ENCODE peak calls at places on chromosomes 11 and 22, in nine cellular contexts. S is GM12865, Z is choroid plexus epithelial cell, U is cardiac muscle cell, A is IMR-90, B is fibroblast of lung, F is WTC11, E is fibroblast of the aortic adventitia, J is HFFc6. D is an unnamed sample.

GRCh38 chr11:17221968-17222367 is 14.2 kb upstream of the PIK3C2A start:
- DNase-seq in A (peak; percentile 66), J (peak; percentile 71), E (peak; percentile 65), U (no peak), Z (peak; percentile 84), B (no peak), S (no peak), F (no peak), D (no peak)

GRCh38 chr22:30866216-30866615 is 102.4 kb downstream of the MORC2 start:
- DNase-seq in J (no peak), F (no peak), S (no peak), U (no peak), E (no peak), Z (no peak), A (no peak), B (no peak), D (peak; percentile 9)

GRCh38 chr11:121524233-121524631 is 71.5 kb upstream of the SORL1-AS1 start:
- DNase-seq in U (peak; percentile 11), E (no peak), F (no peak), Z (no peak), S (no peak), A (no peak), J (no peak), B (no peak), D (no peak)

GRCh38 chr11:113562981-113563461 is 87.8 kb upstream of the DRD2 start:
- DNase-seq in A (no peak), U (no peak), E (no peak), Z (no peak), F (no peak), J (no peak), B (no peak), S (peak; percentile 34), D (no peak)

GRCh38 chr22:49704345-49705215 is 123.1 kb downstream of the BRD1 start:
- DNase-seq in B (no peak), S (no peak), A (no peak), J (no peak), U (peak; percentile 8), E (no peak), F (no peak), Z (no peak), D (no peak)

GRCh38 chr11:19511413-19512183 is 201.0 kb upstream of the NAV2 start:
- DNase-seq in S (no peak), B (peak; percentile 73), U (no peak), J (no peak), Z (peak; percentile 35), E (peak; percentile 92), F (no peak), A (no peak), D (no peak)

GRCh38 chr11:20155683-20156279 is 4.5 kb downstream of the DBX1 start:
- DNase-seq in E (no peak), A (no peak), F (no peak), S (no peak), Z (no peak), B (no peak), J (no peak), U (no peak), D (peak; percentile 10)

GRCh38 chr22:31342389-31343125 is 3.6 kb downstream of the PATZ1 start:
- DNase-seq in S (no peak), A (no peak), B (no peak), E (no peak), U (no peak), Z (no peak), F (peak; percentile 43), J (no peak), D (no peak)

GRCh38 chr22:37894939-37895670 is 11.0 kb upstream of the MICALL1 start:
- DNase-seq in Z (no peak), S (no peak), B (no peak), F (peak; percentile 41), J (no peak), A (no peak), E (no peak), U (peak; percentile 50), D (no peak)

GRCh38 chr11:25758145-25758661 is 573.7 kb upstream of the ANO3 start:
- DNase-seq in A (no peak), U (no peak), Z (peak; percentile 35), J (no peak), F (no peak), B (no peak), E (no peak), S (no peak), D (no peak)

GRCh38 chr11:64888761-64889511 is 10.5 kb upstream of the EHD1 start:
- DNase-seq in U (no peak), F (no peak), J (no peak), Z (no peak), S (no peak), A (no peak), B (no peak), E (peak; percentile 35), D (no peak)

GRCh38 chr11:78251083-78251699 is 62.5 kb downstream of the USP35 start:
- DNase-seq in F (no peak), S (no peak), E (peak; percentile 94), A (peak; percentile 46), J (peak; percentile 42), U (no peak), B (peak; percentile 37), Z (peak; percentile 54), D (no peak)

DNA sequence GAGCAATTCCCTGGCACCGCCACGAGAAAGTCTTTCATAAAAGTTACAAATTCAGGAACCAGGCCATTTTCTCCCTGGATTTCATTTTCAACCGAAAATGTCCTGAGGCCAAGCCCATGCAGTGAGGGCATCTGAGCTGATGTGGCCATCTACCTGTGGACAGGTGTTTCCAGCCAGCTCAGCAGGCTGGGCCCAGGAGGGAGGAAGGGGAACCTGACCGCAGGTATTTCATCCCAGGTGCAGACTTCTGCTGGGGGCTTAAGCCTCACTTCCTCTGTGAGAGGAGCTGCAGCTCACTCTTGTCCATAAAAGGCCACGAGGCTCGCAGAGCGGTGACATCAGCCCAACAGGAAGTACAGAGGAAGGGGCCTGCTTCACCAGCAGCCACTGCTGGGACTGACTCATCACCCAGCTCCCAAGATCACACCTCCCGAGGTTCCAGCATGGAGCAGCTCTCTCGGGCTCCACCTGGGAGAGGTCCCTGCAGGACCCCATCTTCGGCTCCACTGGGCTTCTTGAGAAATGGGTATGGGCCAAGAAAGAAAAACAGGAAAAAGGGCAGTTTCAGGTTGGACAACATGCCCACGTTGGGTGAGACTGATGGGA is 56.4 kb downstream of the MYH9 start:
- DNase-seq in Z (peak; percentile 94), E (peak; percentile 78), U (peak; percentile 74), F (peak; percentile 54), B (peak; percentile 94), S (peak; percentile 96), A (peak; percentile 98), J (peak; percentile 90), D (peak; percentile 89)
- TF ChIP-seq CTCF in Z (peak; percentile 13), E (no peak), U (no peak), F (no peak), B (no peak), S (no peak), A (peak; percentile 7), J (no peak), D (no peak)

GRCh38 chr11:74253361-74253760 is 58.1 kb downstream of the P4HA3 start:
- DNase-seq in J (no peak), U (no peak), A (no peak), Z (no peak), E (no peak), B (no peak), S (no peak), F (no peak), D (no peak)

GRCh38 chr11:74256370-74257133 is 54.9 kb downstream of the P4HA3 start:
- DNase-seq in F (no peak), B (no peak), Z (peak; percentile 35), U (no peak), E (no peak), S (no peak), J (no peak), A (no peak), D (no peak)

GRCh38 chr11:74257934-74258553 is 53.4 kb downstream of the P4HA3 start:
- DNase-seq in F (no peak), Z (peak; percentile 89), U (peak; percentile 13), J (peak; percentile 7), A (peak; percentile 82), B (peak; percentile 91), E (peak; percentile 90), S (no peak), D (no peak)

DNA sequence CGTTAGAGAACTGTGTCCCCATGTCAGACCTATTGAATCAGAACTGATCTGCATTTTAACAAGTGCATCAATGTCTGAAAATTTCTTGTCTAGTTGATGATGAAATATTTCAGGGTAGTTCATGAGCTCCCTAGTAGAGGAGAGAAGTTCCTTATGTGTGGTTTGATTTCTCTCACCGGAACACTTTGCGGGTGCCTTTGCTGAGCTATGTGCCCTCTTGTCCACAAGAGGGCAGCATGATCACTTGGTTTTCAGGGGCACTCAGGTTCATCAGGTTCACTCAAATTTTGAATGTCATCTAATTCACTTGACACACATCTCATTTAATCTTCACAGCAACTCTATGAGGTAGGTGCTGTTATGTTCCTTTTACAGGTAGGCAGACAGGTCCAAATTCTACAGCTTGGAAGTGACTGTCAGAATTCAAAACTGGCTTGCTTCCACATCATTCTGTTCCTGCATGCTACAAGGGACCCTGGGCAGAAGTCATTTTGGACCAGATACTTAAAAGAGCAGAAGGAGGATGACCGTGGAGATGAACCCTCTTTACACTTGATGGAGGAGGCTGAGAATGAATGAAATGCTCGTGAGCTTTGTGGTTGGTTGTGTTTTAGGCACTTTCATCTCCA is 55.6 kb downstream of the P4HA3 start:
- DNase-seq in Z (peak; percentile 84), A (peak; percentile 63), S (peak; percentile 67), F (peak; percentile 50), J (peak; percentile 29), E (peak; percentile 78), U (peak; percentile 66), B (peak; percentile 75), D (peak; percentile 80)
- TF ChIP-seq CTCF in Z (peak; percentile 91), A (peak; percentile 93), S (peak; percentile 90), F (peak; percentile 84), J (peak; percentile 97), E (peak; percentile 90), U (peak; percentile 89), B (peak; percentile 90), D (peak; percentile 92)

GRCh38 chr11:2848497-2848896 is 37.1 kb downstream of the CDKN1C start:
- DNase-seq in U (no peak), A (no peak), J (no peak), E (no peak), F (no peak), B (no peak), S (no peak), Z (no peak), D (no peak)
- TF ChIP-seq CTCF in U (no peak), A (no peak), J (no peak), E (no peak), F (no peak), B (no peak), S (no peak), Z (no peak), D (no peak)

DNA sequence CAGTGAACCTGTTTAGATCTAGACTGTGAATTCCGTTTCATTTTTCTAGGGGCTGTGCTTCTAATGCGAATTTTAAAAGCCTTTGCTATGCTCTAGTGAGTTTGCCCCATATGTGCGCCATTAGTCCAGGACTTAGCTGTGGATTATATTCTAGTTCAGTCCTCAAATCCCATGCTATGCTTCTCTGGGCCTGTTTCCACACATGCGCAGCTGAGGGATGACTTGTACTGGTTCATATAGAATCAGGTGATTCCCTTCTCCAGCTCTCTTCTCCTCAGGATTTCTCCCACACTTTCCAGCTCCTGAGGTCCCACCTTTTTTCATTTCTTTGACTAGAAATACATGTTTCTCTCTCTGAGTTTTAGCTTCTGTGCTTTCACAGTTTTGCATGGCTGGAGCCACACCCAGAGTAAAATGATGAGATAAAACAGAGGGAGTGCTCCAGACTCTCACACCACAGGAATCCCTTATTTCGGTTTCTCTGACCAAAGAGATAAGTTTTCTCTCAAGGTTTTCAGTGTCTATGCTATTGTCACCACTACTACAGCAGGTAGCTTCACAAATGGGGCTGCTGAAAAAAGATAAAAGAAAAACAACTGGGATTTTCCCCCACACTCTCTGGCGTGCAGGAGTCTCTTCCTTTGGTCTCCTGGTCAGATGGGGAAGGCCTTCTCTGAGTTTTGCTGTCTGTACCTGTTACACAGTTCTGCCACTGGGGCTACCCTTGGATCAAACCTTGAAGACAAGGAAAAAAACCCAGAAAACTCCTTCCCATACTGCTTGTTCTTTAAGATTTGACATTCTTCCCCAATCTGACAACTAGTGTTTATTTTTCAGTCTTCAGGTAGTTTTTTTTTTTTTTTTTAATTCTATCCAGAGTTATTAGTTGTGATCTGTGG is 96.2 kb upstream of the TEAD1 start:
- DNase-seq in S (peak; percentile 15), Z (no peak), F (no peak), B (no peak), U (no peak), E (no peak), J (no peak), A (no peak), D (no peak)
- TF ChIP-seq CTCF in S (no peak), Z (peak; percentile 26), F (no peak), B (no peak), U (peak; percentile 7), E (no peak), J (peak; percentile 44), A (no peak), D (no peak)